ENCODE peak calls at places on chromosome 21, in ten cellular contexts. One of them, this sample, is unnamed.

GRCh38 chr21:34311561-34312330 is 52.1 kb upstream of the KCNE2 start:
- DNase-seq in A549: no peak
- DNase-seq in brain microvascular endothelial cell: no peak
- DNase-seq in BE2C: no peak
- DNase-seq in RWPE2: no peak
- DNase-seq in HFF-Myc: no peak
- DNase-seq in Panc1: no peak
- DNase-seq in AG09309: no peak
- DNase-seq in fibroblast of lung: no peak
- DNase-seq in AG04450: no peak
- DNase-seq in this sample: no peak

GRCh38 chr21:27268290-27268689 is 301.4 kb upstream of the ADAMTS5 start:
- DNase-seq in A549: no peak
- DNase-seq in brain microvascular endothelial cell: peak
- DNase-seq in BE2C: no peak
- DNase-seq in RWPE2: no peak
- DNase-seq in HFF-Myc: no peak
- DNase-seq in Panc1: no peak
- DNase-seq in AG09309: peak
- DNase-seq in fibroblast of lung: peak
- DNase-seq in AG04450: no peak
- DNase-seq in this sample: peak

GRCh38 chr21:16082038-16082816 is 352.4 kb downstream of the USP25 start:
- DNase-seq in A549: no peak
- DNase-seq in brain microvascular endothelial cell: no peak
- DNase-seq in BE2C: no peak
- DNase-seq in RWPE2: no peak
- DNase-seq in HFF-Myc: no peak
- DNase-seq in Panc1: no peak
- DNase-seq in AG09309: no peak
- DNase-seq in fibroblast of lung: no peak
- DNase-seq in AG04450: no peak
- DNase-seq in this sample: no peak

GRCh38 chr21:15850645-15851044 is 120.9 kb downstream of the USP25 start:
- DNase-seq in A549: no peak
- DNase-seq in brain microvascular endothelial cell: peak
- DNase-seq in BE2C: no peak
- DNase-seq in RWPE2: no peak
- DNase-seq in HFF-Myc: no peak
- DNase-seq in Panc1: no peak
- DNase-seq in AG09309: no peak
- DNase-seq in fibroblast of lung: peak
- DNase-seq in AG04450: no peak
- DNase-seq in this sample: no peak

GRCh38 chr21:45887788-45888187 is 93.8 kb upstream of the COL6A1 start:
- DNase-seq in A549: no peak
- DNase-seq in brain microvascular endothelial cell: no peak
- DNase-seq in BE2C: peak
- DNase-seq in RWPE2: peak
- DNase-seq in HFF-Myc: no peak
- DNase-seq in Panc1: no peak
- DNase-seq in AG09309: no peak
- DNase-seq in fibroblast of lung: no peak
- DNase-seq in AG04450: no peak
- DNase-seq in this sample: no peak

GRCh38 chr21:46624050-46624449 is 11.4 kb upstream of the PRMT2 start:
- DNase-seq in A549: no peak
- DNase-seq in brain microvascular endothelial cell: no peak
- DNase-seq in BE2C: no peak
- DNase-seq in RWPE2: no peak
- DNase-seq in HFF-Myc: no peak
- DNase-seq in Panc1: no peak
- DNase-seq in AG09309: no peak
- DNase-seq in fibroblast of lung: no peak
- DNase-seq in AG04450: no peak
- DNase-seq in this sample: no peak

GRCh38 chr21:20004353-20004752 is 993.9 kb upstream of the NCAM2 start:
- DNase-seq in A549: no peak
- DNase-seq in brain microvascular endothelial cell: no peak
- DNase-seq in BE2C: no peak
- DNase-seq in RWPE2: no peak
- DNase-seq in HFF-Myc: no peak
- DNase-seq in Panc1: no peak
- DNase-seq in AG09309: no peak
- DNase-seq in fibroblast of lung: no peak
- DNase-seq in AG04450: no peak
- DNase-seq in this sample: no peak

GRCh38 chr21:29091032-29091431 is 17.6 kb upstream of the CCT8 start:
- DNase-seq in A549: peak
- DNase-seq in brain microvascular endothelial cell: peak
- DNase-seq in BE2C: no peak
- DNase-seq in RWPE2: no peak
- DNase-seq in HFF-Myc: peak
- DNase-seq in Panc1: no peak
- DNase-seq in AG09309: no peak
- DNase-seq in fibroblast of lung: peak
- DNase-seq in AG04450: peak
- DNase-seq in this sample: no peak

GRCh38 chr21:36113647-36114428 is 21.0 kb upstream of the CBR3 start:
- DNase-seq in A549: no peak
- DNase-seq in brain microvascular endothelial cell: no peak
- DNase-seq in BE2C: no peak
- DNase-seq in RWPE2: no peak
- DNase-seq in HFF-Myc: no peak
- DNase-seq in Panc1: no peak
- DNase-seq in AG09309: no peak
- DNase-seq in fibroblast of lung: no peak
- DNase-seq in AG04450: no peak
- DNase-seq in this sample: no peak
- H3K4me3 ChIP-seq in A549: peak
- H3K4me3 ChIP-seq in brain microvascular endothelial cell: no peak
- H3K4me3 ChIP-seq in BE2C: no peak
- H3K4me3 ChIP-seq in RWPE2: no peak
- H3K4me3 ChIP-seq in HFF-Myc: no peak
- H3K4me3 ChIP-seq in Panc1: peak
- H3K4me3 ChIP-seq in AG09309: no peak
- H3K4me3 ChIP-seq in fibroblast of lung: no peak
- H3K4me3 ChIP-seq in AG04450: no peak
- H3K4me3 ChIP-seq in this sample: no peak

GRCh38 chr21:17560377-17560776 is 47.5 kb downstream of the CXADR start:
- DNase-seq in A549: no peak
- DNase-seq in brain microvascular endothelial cell: no peak
- DNase-seq in BE2C: no peak
- DNase-seq in RWPE2: no peak
- DNase-seq in HFF-Myc: no peak
- DNase-seq in Panc1: no peak
- DNase-seq in AG09309: no peak
- DNase-seq in fibroblast of lung: no peak
- DNase-seq in AG04450: no peak
- DNase-seq in this sample: no peak

GRCh38 chr21:17552410-17552809 is 39.6 kb downstream of the CXADR start:
- DNase-seq in A549: no peak
- DNase-seq in brain microvascular endothelial cell: no peak
- DNase-seq in BE2C: no peak
- DNase-seq in RWPE2: no peak
- DNase-seq in HFF-Myc: no peak
- DNase-seq in Panc1: no peak
- DNase-seq in AG09309: no peak
- DNase-seq in fibroblast of lung: no peak
- DNase-seq in AG04450: no peak
- DNase-seq in this sample: no peak

GRCh38 chr21:17550671-17551308 is 37.9 kb downstream of the CXADR start:
- DNase-seq in A549: no peak
- DNase-seq in brain microvascular endothelial cell: peak
- DNase-seq in BE2C: no peak
- DNase-seq in RWPE2: no peak
- DNase-seq in HFF-Myc: no peak
- DNase-seq in Panc1: no peak
- DNase-seq in AG09309: no peak
- DNase-seq in fibroblast of lung: no peak
- DNase-seq in AG04450: no peak
- DNase-seq in this sample: no peak

GRCh38 chr21:17554120-17554519 is 41.3 kb downstream of the CXADR start:
- DNase-seq in A549: no peak
- DNase-seq in brain microvascular endothelial cell: no peak
- DNase-seq in BE2C: no peak
- DNase-seq in RWPE2: no peak
- DNase-seq in HFF-Myc: no peak
- DNase-seq in Panc1: no peak
- DNase-seq in AG09309: no peak
- DNase-seq in fibroblast of lung: no peak
- DNase-seq in AG04450: no peak
- DNase-seq in this sample: no peak

DNA sequence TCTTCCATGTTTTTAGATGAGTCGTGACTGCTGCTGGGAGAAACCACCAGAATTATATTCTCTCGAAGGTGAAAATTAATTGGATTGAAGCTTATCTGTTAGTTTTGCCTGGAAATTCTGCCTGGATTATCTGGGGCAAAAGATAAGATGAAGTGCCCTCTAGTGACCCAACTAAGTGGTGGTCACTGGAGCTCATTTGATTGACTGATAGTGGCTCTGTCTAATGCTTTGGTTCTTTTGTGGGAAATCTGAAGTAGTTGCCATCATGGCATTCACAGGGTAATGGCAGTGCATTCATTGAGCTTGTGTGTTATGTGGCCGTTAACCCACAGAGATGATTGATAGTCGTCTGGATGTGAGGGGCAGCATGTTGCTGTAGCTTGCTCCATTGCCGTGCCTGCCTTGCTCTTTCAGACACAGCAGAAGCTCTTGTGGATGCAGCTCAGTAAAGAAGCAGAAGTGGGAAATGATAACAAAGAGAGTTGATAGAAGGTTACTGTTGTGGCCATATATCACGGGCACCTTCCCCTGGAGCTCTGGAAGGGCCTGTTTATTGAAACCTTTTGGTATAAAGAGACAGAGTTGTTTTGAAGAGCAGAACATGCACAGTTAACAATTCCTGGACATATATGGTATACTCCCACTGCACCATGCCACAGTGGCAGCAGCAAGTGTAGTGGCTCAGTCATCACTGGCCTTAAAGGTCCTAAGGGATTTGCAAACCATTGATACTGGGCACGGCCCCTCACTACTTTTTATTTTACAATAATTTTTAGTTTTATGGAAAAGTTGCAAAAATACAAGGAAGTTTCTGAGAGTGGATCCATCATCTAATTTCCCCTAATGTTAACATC is 42.0 kb downstream of the CXADR start:
- DNase-seq in A549: peak
- DNase-seq in brain microvascular endothelial cell: no peak
- DNase-seq in BE2C: peak
- DNase-seq in RWPE2: no peak
- DNase-seq in HFF-Myc: no peak
- DNase-seq in Panc1: no peak
- DNase-seq in AG09309: no peak
- DNase-seq in fibroblast of lung: peak
- DNase-seq in AG04450: no peak
- DNase-seq in this sample: no peak
- TF ChIP-seq CTCF in A549: peak
- TF ChIP-seq CTCF in brain microvascular endothelial cell: peak
- TF ChIP-seq CTCF in BE2C: peak
- TF ChIP-seq CTCF in RWPE2: peak
- TF ChIP-seq CTCF in HFF-Myc: peak
- TF ChIP-seq CTCF in Panc1: peak
- TF ChIP-seq CTCF in AG09309: no peak
- TF ChIP-seq CTCF in fibroblast of lung: peak
- TF ChIP-seq CTCF in AG04450: peak
- TF ChIP-seq CTCF in this sample: peak

GRCh38 chr21:38121888-38122705 is 134.7 kb upstream of the KCNJ15 start:
- DNase-seq in A549: no peak
- DNase-seq in brain microvascular endothelial cell: no peak
- DNase-seq in BE2C: no peak
- DNase-seq in RWPE2: no peak
- DNase-seq in HFF-Myc: no peak
- DNase-seq in Panc1: no peak
- DNase-seq in AG09309: no peak
- DNase-seq in fibroblast of lung: peak
- DNase-seq in AG04450: no peak
- DNase-seq in this sample: no peak

GRCh38 chr21:38119793-38120192 is 137.0 kb upstream of the KCNJ15 start:
- DNase-seq in A549: no peak
- DNase-seq in brain microvascular endothelial cell: no peak
- DNase-seq in BE2C: no peak
- DNase-seq in RWPE2: no peak
- DNase-seq in HFF-Myc: no peak
- DNase-seq in Panc1: no peak
- DNase-seq in AG09309: no peak
- DNase-seq in fibroblast of lung: no peak
- DNase-seq in AG04450: no peak
- DNase-seq in this sample: no peak

GRCh38 chr21:38115870-38116269 is 140.9 kb upstream of the KCNJ15 start:
- DNase-seq in A549: no peak
- DNase-seq in brain microvascular endothelial cell: no peak
- DNase-seq in BE2C: no peak
- DNase-seq in RWPE2: no peak
- DNase-seq in HFF-Myc: no peak
- DNase-seq in Panc1: no peak
- DNase-seq in AG09309: no peak
- DNase-seq in fibroblast of lung: no peak
- DNase-seq in AG04450: no peak
- DNase-seq in this sample: no peak

GRCh38 chr21:38123626-38124025 is 133.2 kb upstream of the KCNJ15 start:
- DNase-seq in A549: no peak
- DNase-seq in brain microvascular endothelial cell: no peak
- DNase-seq in BE2C: no peak
- DNase-seq in RWPE2: no peak
- DNase-seq in HFF-Myc: no peak
- DNase-seq in Panc1: no peak
- DNase-seq in AG09309: no peak
- DNase-seq in fibroblast of lung: no peak
- DNase-seq in AG04450: no peak
- DNase-seq in this sample: no peak

DNA sequence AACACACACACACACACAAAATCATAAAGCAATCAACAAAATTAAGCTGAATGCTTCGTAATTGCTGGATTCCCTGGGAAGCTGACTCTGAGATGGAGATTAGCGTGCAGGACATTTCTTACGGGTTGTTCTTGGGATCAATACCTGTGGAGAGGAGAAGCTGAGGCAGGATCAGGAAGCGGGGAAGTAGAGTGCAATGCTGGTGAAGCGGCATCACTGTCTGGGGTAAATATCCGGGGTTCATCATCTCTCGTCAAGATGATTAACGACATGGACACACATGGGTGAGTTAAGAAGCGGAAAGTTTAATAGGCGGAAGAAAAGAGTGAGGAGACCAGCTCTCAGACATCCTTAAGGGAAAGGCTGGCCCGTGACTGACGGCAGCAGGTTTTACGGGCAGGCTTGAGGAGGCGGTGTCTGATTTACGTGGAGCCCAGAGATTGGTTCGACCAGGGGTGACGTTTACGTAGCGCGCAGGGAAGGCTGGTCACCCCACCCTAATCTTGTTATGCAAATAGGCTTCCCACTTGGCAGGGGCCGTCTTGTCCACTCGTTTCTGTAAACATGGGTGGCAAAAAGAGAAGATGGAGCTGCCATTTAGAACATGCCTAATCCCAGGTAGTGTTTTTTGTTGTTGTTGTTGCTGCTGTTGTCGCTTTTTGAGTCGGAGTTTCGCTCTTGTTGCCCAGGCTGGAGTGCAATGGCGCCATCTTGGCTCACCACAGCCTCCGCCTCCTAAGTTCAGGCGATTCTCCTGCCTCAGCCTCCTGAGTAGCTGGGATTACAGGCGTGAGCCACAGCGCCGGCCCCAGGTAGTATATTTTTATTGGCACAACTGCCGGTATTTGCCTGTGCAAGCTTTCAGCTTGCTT is 135.6 kb upstream of the KCNJ15 start:
- DNase-seq in A549: no peak
- DNase-seq in brain microvascular endothelial cell: no peak
- DNase-seq in BE2C: peak
- DNase-seq in RWPE2: no peak
- DNase-seq in HFF-Myc: no peak
- DNase-seq in Panc1: no peak
- DNase-seq in AG09309: no peak
- DNase-seq in fibroblast of lung: no peak
- DNase-seq in AG04450: no peak
- DNase-seq in this sample: no peak
- H3K4me3 ChIP-seq in A549: no peak
- H3K4me3 ChIP-seq in brain microvascular endothelial cell: no peak
- H3K4me3 ChIP-seq in BE2C: peak
- H3K4me3 ChIP-seq in RWPE2: no peak
- H3K4me3 ChIP-seq in HFF-Myc: no peak
- H3K4me3 ChIP-seq in Panc1: no peak
- H3K4me3 ChIP-seq in AG09309: no peak
- H3K4me3 ChIP-seq in fibroblast of lung: no peak
- H3K4me3 ChIP-seq in AG04450: no peak
- H3K4me3 ChIP-seq in this sample: no peak

GRCh38 chr21:36732217-36732616 is 33.3 kb downstream of the SIM2 start:
- DNase-seq in A549: no peak
- DNase-seq in brain microvascular endothelial cell: no peak
- DNase-seq in BE2C: no peak
- DNase-seq in RWPE2: no peak
- DNase-seq in HFF-Myc: no peak
- DNase-seq in Panc1: no peak
- DNase-seq in AG09309: no peak
- DNase-seq in fibroblast of lung: no peak
- DNase-seq in AG04450: no peak
- DNase-seq in this sample: no peak

GRCh38 chr21:36730291-36731281 is 31.7 kb downstream of the SIM2 start:
- DNase-seq in A549: no peak
- DNase-seq in brain microvascular endothelial cell: no peak
- DNase-seq in BE2C: no peak
- DNase-seq in RWPE2: no peak
- DNase-seq in HFF-Myc: no peak
- DNase-seq in Panc1: no peak
- DNase-seq in AG09309: no peak
- DNase-seq in fibroblast of lung: peak
- DNase-seq in AG04450: no peak
- DNase-seq in this sample: no peak

GRCh38 chr21:36728371-36729111 is 29.6 kb downstream of the SIM2 start:
- DNase-seq in A549: no peak
- DNase-seq in brain microvascular endothelial cell: no peak
- DNase-seq in BE2C: no peak
- DNase-seq in RWPE2: no peak
- DNase-seq in HFF-Myc: no peak
- DNase-seq in Panc1: no peak
- DNase-seq in AG09309: no peak
- DNase-seq in fibroblast of lung: no peak
- DNase-seq in AG04450: no peak
- DNase-seq in this sample: peak

GRCh38 chr21:36727886-36728285 is 29.0 kb downstream of the SIM2 start:
- DNase-seq in A549: no peak
- DNase-seq in brain microvascular endothelial cell: no peak
- DNase-seq in BE2C: no peak
- DNase-seq in RWPE2: no peak
- DNase-seq in HFF-Myc: no peak
- DNase-seq in Panc1: no peak
- DNase-seq in AG09309: no peak
- DNase-seq in fibroblast of lung: no peak
- DNase-seq in AG04450: no peak
- DNase-seq in this sample: no peak

GRCh38 chr21:36729301-36729970 is 30.5 kb downstream of the SIM2 start:
- DNase-seq in A549: no peak
- DNase-seq in brain microvascular endothelial cell: no peak
- DNase-seq in BE2C: no peak
- DNase-seq in RWPE2: no peak
- DNase-seq in HFF-Myc: no peak
- DNase-seq in Panc1: no peak
- DNase-seq in AG09309: no peak
- DNase-seq in fibroblast of lung: no peak
- DNase-seq in AG04450: no peak
- DNase-seq in this sample: no peak
- TF ChIP-seq CTCF in A549: no peak
- TF ChIP-seq CTCF in brain microvascular endothelial cell: no peak
- TF ChIP-seq CTCF in BE2C: no peak
- TF ChIP-seq CTCF in RWPE2: no peak
- TF ChIP-seq CTCF in HFF-Myc: no peak
- TF ChIP-seq CTCF in Panc1: no peak
- TF ChIP-seq CTCF in AG09309: no peak
- TF ChIP-seq CTCF in fibroblast of lung: no peak
- TF ChIP-seq CTCF in AG04450: no peak
- TF ChIP-seq CTCF in this sample: no peak